ENCODE peak calls at places on chromosomes 16 and 17, in eight cellular contexts. One of them, this sample, is unnamed.

GRCh38 chr16:12177643-12178042 is 201.1 kb downstream of the SNX29 start:
- DNase-seq in mesendoderm: no peak
- DNase-seq in progenitor cell of endocrine pancreas: no peak
- DNase-seq in tibial artery: no peak
- DNase-seq in stimulated activated CD4-positive, alpha-beta T cell treated with anti-CD3 and anti-CD28 coated beads, Interleukin-15, amount 100 ng/mL, for 1 hour: no peak
- DNase-seq in hippocampal formation: no peak
- DNase-seq in stomach: no peak
- DNase-seq in naive thymus-derived CD8-positive, alpha-beta T cell: no peak
- DNase-seq in this sample: no peak

GRCh38 chr16:49956915-49957314 is 68.1 kb upstream of the CNEP1R1 start:
- DNase-seq in stomach: no peak
- DNase-seq in stimulated activated CD4-positive, alpha-beta T cell treated with anti-CD3 and anti-CD28 coated beads, Interleukin-15, amount 100 ng/mL, for 1 hour: no peak
- DNase-seq in hippocampal formation: no peak
- DNase-seq in progenitor cell of endocrine pancreas: no peak
- DNase-seq in naive thymus-derived CD8-positive, alpha-beta T cell: no peak
- DNase-seq in tibial artery: no peak
- DNase-seq in mesendoderm: no peak
- DNase-seq in this sample: no peak

GRCh38 chr17:4806770-4807533 is at the start of gene PLD2:
- DNase-seq in tibial artery: peak
- DNase-seq in stimulated activated CD4-positive, alpha-beta T cell treated with anti-CD3 and anti-CD28 coated beads, Interleukin-15, amount 100 ng/mL, for 1 hour: peak
- DNase-seq in naive thymus-derived CD8-positive, alpha-beta T cell: peak
- DNase-seq in mesendoderm: peak
- DNase-seq in progenitor cell of endocrine pancreas: peak
- DNase-seq in hippocampal formation: peak
- DNase-seq in stomach: peak
- DNase-seq in this sample: peak

GRCh38 chr17:20926532-20926931 is 116.3 kb downstream of the USP22 start:
- DNase-seq in stimulated activated CD4-positive, alpha-beta T cell treated with anti-CD3 and anti-CD28 coated beads, Interleukin-15, amount 100 ng/mL, for 1 hour: no peak
- DNase-seq in progenitor cell of endocrine pancreas: no peak
- DNase-seq in tibial artery: no peak
- DNase-seq in hippocampal formation: no peak
- DNase-seq in naive thymus-derived CD8-positive, alpha-beta T cell: no peak
- DNase-seq in stomach: no peak
- DNase-seq in mesendoderm: no peak
- DNase-seq in this sample: no peak

GRCh38 chr16:57070424-57070823 is 22.0 kb upstream of the CPNE2 start:
- DNase-seq in stimulated activated CD4-positive, alpha-beta T cell treated with anti-CD3 and anti-CD28 coated beads, Interleukin-15, amount 100 ng/mL, for 1 hour: no peak
- DNase-seq in naive thymus-derived CD8-positive, alpha-beta T cell: no peak
- DNase-seq in mesendoderm: no peak
- DNase-seq in hippocampal formation: no peak
- DNase-seq in stomach: no peak
- DNase-seq in tibial artery: no peak
- DNase-seq in progenitor cell of endocrine pancreas: no peak
- DNase-seq in this sample: no peak

GRCh38 chr17:70073326-70073725 is 1.7 kb upstream of the KCNJ16 start:
- DNase-seq in progenitor cell of endocrine pancreas: no peak
- DNase-seq in stimulated activated CD4-positive, alpha-beta T cell treated with anti-CD3 and anti-CD28 coated beads, Interleukin-15, amount 100 ng/mL, for 1 hour: no peak
- DNase-seq in hippocampal formation: no peak
- DNase-seq in tibial artery: no peak
- DNase-seq in naive thymus-derived CD8-positive, alpha-beta T cell: no peak
- DNase-seq in mesendoderm: no peak
- DNase-seq in stomach: no peak
- DNase-seq in this sample: no peak

GRCh38 chr16:57588821-57589220 is 39.6 kb upstream of the ADGRG1 start:
- DNase-seq in stomach: no peak
- DNase-seq in naive thymus-derived CD8-positive, alpha-beta T cell: no peak
- DNase-seq in mesendoderm: no peak
- DNase-seq in stimulated activated CD4-positive, alpha-beta T cell treated with anti-CD3 and anti-CD28 coated beads, Interleukin-15, amount 100 ng/mL, for 1 hour: no peak
- DNase-seq in progenitor cell of endocrine pancreas: no peak
- DNase-seq in hippocampal formation: no peak
- DNase-seq in tibial artery: no peak
- DNase-seq in this sample: no peak

GRCh38 chr17:60874772-60875171 is 197.1 kb downstream of the BCAS3 start:
- DNase-seq in tibial artery: no peak
- DNase-seq in hippocampal formation: no peak
- DNase-seq in progenitor cell of endocrine pancreas: no peak
- DNase-seq in stomach: no peak
- DNase-seq in naive thymus-derived CD8-positive, alpha-beta T cell: no peak
- DNase-seq in stimulated activated CD4-positive, alpha-beta T cell treated with anti-CD3 and anti-CD28 coated beads, Interleukin-15, amount 100 ng/mL, for 1 hour: no peak
- DNase-seq in mesendoderm: no peak
- DNase-seq in this sample: no peak

GRCh38 chr17:14752007-14752406 is 451.1 kb downstream of the HS3ST3B1 start:
- DNase-seq in hippocampal formation: no peak
- DNase-seq in naive thymus-derived CD8-positive, alpha-beta T cell: no peak
- DNase-seq in stimulated activated CD4-positive, alpha-beta T cell treated with anti-CD3 and anti-CD28 coated beads, Interleukin-15, amount 100 ng/mL, for 1 hour: no peak
- DNase-seq in stomach: no peak
- DNase-seq in progenitor cell of endocrine pancreas: no peak
- DNase-seq in mesendoderm: no peak
- DNase-seq in tibial artery: no peak
- DNase-seq in this sample: no peak

GRCh38 chr17:60577147-60577925 is 22.7 kb upstream of the PPM1D start:
- DNase-seq in naive thymus-derived CD8-positive, alpha-beta T cell: no peak
- DNase-seq in stomach: no peak
- DNase-seq in stimulated activated CD4-positive, alpha-beta T cell treated with anti-CD3 and anti-CD28 coated beads, Interleukin-15, amount 100 ng/mL, for 1 hour: no peak
- DNase-seq in mesendoderm: no peak
- DNase-seq in hippocampal formation: peak
- DNase-seq in progenitor cell of endocrine pancreas: no peak
- DNase-seq in tibial artery: no peak
- DNase-seq in this sample: no peak

GRCh38 chr16:21953541-21953902 is 361 bp downstream of the UQCRC2 start:
- DNase-seq in mesendoderm: no peak
- DNase-seq in stimulated activated CD4-positive, alpha-beta T cell treated with anti-CD3 and anti-CD28 coated beads, Interleukin-15, amount 100 ng/mL, for 1 hour: no peak
- DNase-seq in progenitor cell of endocrine pancreas: no peak
- DNase-seq in hippocampal formation: no peak
- DNase-seq in naive thymus-derived CD8-positive, alpha-beta T cell: no peak
- DNase-seq in stomach: no peak
- DNase-seq in tibial artery: no peak
- DNase-seq in this sample: no peak

GRCh38 chr16:30893082-30893743 is 664 bp downstream of the BCL7C start:
- DNase-seq in stimulated activated CD4-positive, alpha-beta T cell treated with anti-CD3 and anti-CD28 coated beads, Interleukin-15, amount 100 ng/mL, for 1 hour: no peak
- DNase-seq in stomach: no peak
- DNase-seq in progenitor cell of endocrine pancreas: no peak
- DNase-seq in tibial artery: no peak
- DNase-seq in hippocampal formation: no peak
- DNase-seq in mesendoderm: no peak
- DNase-seq in naive thymus-derived CD8-positive, alpha-beta T cell: peak
- DNase-seq in this sample: no peak

GRCh38 chr17:65131946-65132345 is 5.2 kb upstream of the RGS9 start:
- DNase-seq in naive thymus-derived CD8-positive, alpha-beta T cell: no peak
- DNase-seq in tibial artery: no peak
- DNase-seq in mesendoderm: no peak
- DNase-seq in stomach: no peak
- DNase-seq in stimulated activated CD4-positive, alpha-beta T cell treated with anti-CD3 and anti-CD28 coated beads, Interleukin-15, amount 100 ng/mL, for 1 hour: no peak
- DNase-seq in hippocampal formation: no peak
- DNase-seq in progenitor cell of endocrine pancreas: no peak
- DNase-seq in this sample: no peak

GRCh38 chr16:78594191-78594590 is 494.7 kb downstream of the WWOX start:
- DNase-seq in tibial artery: no peak
- DNase-seq in progenitor cell of endocrine pancreas: no peak
- DNase-seq in naive thymus-derived CD8-positive, alpha-beta T cell: no peak
- DNase-seq in mesendoderm: no peak
- DNase-seq in stimulated activated CD4-positive, alpha-beta T cell treated with anti-CD3 and anti-CD28 coated beads, Interleukin-15, amount 100 ng/mL, for 1 hour: no peak
- DNase-seq in hippocampal formation: no peak
- DNase-seq in stomach: no peak
- DNase-seq in this sample: no peak

GRCh38 chr17:33521784-33522183 is 228.7 kb upstream of the ASIC2 start:
- DNase-seq in stimulated activated CD4-positive, alpha-beta T cell treated with anti-CD3 and anti-CD28 coated beads, Interleukin-15, amount 100 ng/mL, for 1 hour: no peak
- DNase-seq in naive thymus-derived CD8-positive, alpha-beta T cell: no peak
- DNase-seq in hippocampal formation: no peak
- DNase-seq in mesendoderm: peak
- DNase-seq in stomach: no peak
- DNase-seq in tibial artery: no peak
- DNase-seq in progenitor cell of endocrine pancreas: peak
- DNase-seq in this sample: no peak

GRCh38 chr17:46009681-46010596 is 10.9 kb downstream of the STH start:
- DNase-seq in tibial artery: peak
- DNase-seq in progenitor cell of endocrine pancreas: no peak
- DNase-seq in hippocampal formation: no peak
- DNase-seq in mesendoderm: no peak
- DNase-seq in stomach: no peak
- DNase-seq in stimulated activated CD4-positive, alpha-beta T cell treated with anti-CD3 and anti-CD28 coated beads, Interleukin-15, amount 100 ng/mL, for 1 hour: no peak
- DNase-seq in naive thymus-derived CD8-positive, alpha-beta T cell: no peak
- DNase-seq in this sample: no peak

GRCh38 chr17:81513669-81514484 is 1.3 kb upstream of the ACTG1 start:
- DNase-seq in stimulated activated CD4-positive, alpha-beta T cell treated with anti-CD3 and anti-CD28 coated beads, Interleukin-15, amount 100 ng/mL, for 1 hour: no peak
- DNase-seq in naive thymus-derived CD8-positive, alpha-beta T cell: peak
- DNase-seq in hippocampal formation: no peak
- DNase-seq in mesendoderm: peak
- DNase-seq in tibial artery: peak
- DNase-seq in progenitor cell of endocrine pancreas: peak
- DNase-seq in stomach: peak
- DNase-seq in this sample: no peak

GRCh38 chr17:3669548-3669947 is 936 bp downstream of the EMC6 start:
- DNase-seq in progenitor cell of endocrine pancreas: no peak
- DNase-seq in hippocampal formation: no peak
- DNase-seq in stomach: no peak
- DNase-seq in stimulated activated CD4-positive, alpha-beta T cell treated with anti-CD3 and anti-CD28 coated beads, Interleukin-15, amount 100 ng/mL, for 1 hour: no peak
- DNase-seq in naive thymus-derived CD8-positive, alpha-beta T cell: no peak
- DNase-seq in tibial artery: no peak
- DNase-seq in mesendoderm: no peak
- DNase-seq in this sample: no peak

GRCh38 chr17:73431401-73432205 is 119.8 kb upstream of the CDC42EP4 start:
- DNase-seq in tibial artery: no peak
- DNase-seq in progenitor cell of endocrine pancreas: no peak
- DNase-seq in stomach: no peak
- DNase-seq in naive thymus-derived CD8-positive, alpha-beta T cell: no peak
- DNase-seq in mesendoderm: no peak
- DNase-seq in stimulated activated CD4-positive, alpha-beta T cell treated with anti-CD3 and anti-CD28 coated beads, Interleukin-15, amount 100 ng/mL, for 1 hour: no peak
- DNase-seq in hippocampal formation: no peak
- DNase-seq in this sample: no peak

GRCh38 chr16:22370038-22370541 is 4.3 kb downstream of the CDR2 start:
- DNase-seq in mesendoderm: no peak
- DNase-seq in stimulated activated CD4-positive, alpha-beta T cell treated with anti-CD3 and anti-CD28 coated beads, Interleukin-15, amount 100 ng/mL, for 1 hour: no peak
- DNase-seq in progenitor cell of endocrine pancreas: no peak
- DNase-seq in naive thymus-derived CD8-positive, alpha-beta T cell: no peak
- DNase-seq in stomach: no peak
- DNase-seq in tibial artery: no peak
- DNase-seq in hippocampal formation: no peak
- DNase-seq in this sample: no peak

GRCh38 chr16:53041196-53041977 is 11.3 kb downstream of the CHD9NB start:
- DNase-seq in naive thymus-derived CD8-positive, alpha-beta T cell: no peak
- DNase-seq in tibial artery: no peak
- DNase-seq in mesendoderm: peak
- DNase-seq in stomach: peak
- DNase-seq in progenitor cell of endocrine pancreas: no peak
- DNase-seq in stimulated activated CD4-positive, alpha-beta T cell treated with anti-CD3 and anti-CD28 coated beads, Interleukin-15, amount 100 ng/mL, for 1 hour: no peak
- DNase-seq in hippocampal formation: no peak
- DNase-seq in this sample: no peak

GRCh38 chr17:68849673-68850260 is 105.4 kb downstream of the ABCA8 start:
- DNase-seq in stomach: no peak
- DNase-seq in mesendoderm: no peak
- DNase-seq in stimulated activated CD4-positive, alpha-beta T cell treated with anti-CD3 and anti-CD28 coated beads, Interleukin-15, amount 100 ng/mL, for 1 hour: no peak
- DNase-seq in progenitor cell of endocrine pancreas: no peak
- DNase-seq in tibial artery: no peak
- DNase-seq in naive thymus-derived CD8-positive, alpha-beta T cell: no peak
- DNase-seq in hippocampal formation: no peak
- DNase-seq in this sample: no peak

GRCh38 chr16:68936729-68937631 is 93.6 kb downstream of the TANGO6 start:
- DNase-seq in stimulated activated CD4-positive, alpha-beta T cell treated with anti-CD3 and anti-CD28 coated beads, Interleukin-15, amount 100 ng/mL, for 1 hour: no peak
- DNase-seq in tibial artery: no peak
- DNase-seq in hippocampal formation: no peak
- DNase-seq in progenitor cell of endocrine pancreas: no peak
- DNase-seq in stomach: no peak
- DNase-seq in mesendoderm: no peak
- DNase-seq in naive thymus-derived CD8-positive, alpha-beta T cell: no peak
- DNase-seq in this sample: no peak

GRCh38 chr16:70428178-70428998 is 10.5 kb downstream of the ST3GAL2 start:
- DNase-seq in stimulated activated CD4-positive, alpha-beta T cell treated with anti-CD3 and anti-CD28 coated beads, Interleukin-15, amount 100 ng/mL, for 1 hour: no peak
- DNase-seq in tibial artery: peak
- DNase-seq in hippocampal formation: no peak
- DNase-seq in stomach: peak
- DNase-seq in mesendoderm: peak
- DNase-seq in naive thymus-derived CD8-positive, alpha-beta T cell: no peak
- DNase-seq in progenitor cell of endocrine pancreas: peak
- DNase-seq in this sample: peak

GRCh38 chr17:40122466-40122943 is 734 bp downstream of the MSL1 start:
- DNase-seq in stimulated activated CD4-positive, alpha-beta T cell treated with anti-CD3 and anti-CD28 coated beads, Interleukin-15, amount 100 ng/mL, for 1 hour: no peak
- DNase-seq in tibial artery: peak
- DNase-seq in stomach: no peak
- DNase-seq in naive thymus-derived CD8-positive, alpha-beta T cell: peak
- DNase-seq in mesendoderm: peak
- DNase-seq in progenitor cell of endocrine pancreas: peak
- DNase-seq in hippocampal formation: no peak
- DNase-seq in this sample: no peak

GRCh38 chr17:7260601-7261376 is 1.5 kb downstream of the CLDN7 start:
- DNase-seq in progenitor cell of endocrine pancreas: peak
- DNase-seq in stomach: peak
- DNase-seq in stimulated activated CD4-positive, alpha-beta T cell treated with anti-CD3 and anti-CD28 coated beads, Interleukin-15, amount 100 ng/mL, for 1 hour: no peak
- DNase-seq in tibial artery: no peak
- DNase-seq in naive thymus-derived CD8-positive, alpha-beta T cell: peak
- DNase-seq in mesendoderm: peak
- DNase-seq in hippocampal formation: no peak
- DNase-seq in this sample: no peak

GRCh38 chr17:8420041-8420934 is 15.4 kb upstream of the NDEL1 start:
- DNase-seq in mesendoderm: no peak
- DNase-seq in naive thymus-derived CD8-positive, alpha-beta T cell: no peak
- DNase-seq in stimulated activated CD4-positive, alpha-beta T cell treated with anti-CD3 and anti-CD28 coated beads, Interleukin-15, amount 100 ng/mL, for 1 hour: no peak
- DNase-seq in hippocampal formation: peak
- DNase-seq in progenitor cell of endocrine pancreas: no peak
- DNase-seq in stomach: peak
- DNase-seq in tibial artery: no peak
- DNase-seq in this sample: no peak

GRCh38 chr17:32626371-32626770 is 139.6 kb downstream of the CDK5R1 start:
- DNase-seq in naive thymus-derived CD8-positive, alpha-beta T cell: no peak
- DNase-seq in stomach: no peak
- DNase-seq in progenitor cell of endocrine pancreas: no peak
- DNase-seq in stimulated activated CD4-positive, alpha-beta T cell treated with anti-CD3 and anti-CD28 coated beads, Interleukin-15, amount 100 ng/mL, for 1 hour: no peak
- DNase-seq in mesendoderm: no peak
- DNase-seq in tibial artery: no peak
- DNase-seq in hippocampal formation: peak
- DNase-seq in this sample: no peak

GRCh38 chr17:40363480-40363838 is 1.1 kb downstream of the GJD3 start:
- DNase-seq in stomach: no peak
- DNase-seq in naive thymus-derived CD8-positive, alpha-beta T cell: no peak
- DNase-seq in mesendoderm: no peak
- DNase-seq in hippocampal formation: no peak
- DNase-seq in stimulated activated CD4-positive, alpha-beta T cell treated with anti-CD3 and anti-CD28 coated beads, Interleukin-15, amount 100 ng/mL, for 1 hour: no peak
- DNase-seq in tibial artery: no peak
- DNase-seq in progenitor cell of endocrine pancreas: no peak
- DNase-seq in this sample: no peak

GRCh38 chr16:84321932-84322331 is 27.3 kb downstream of the WFDC1 start:
- DNase-seq in stomach: no peak
- DNase-seq in progenitor cell of endocrine pancreas: no peak
- DNase-seq in mesendoderm: no peak
- DNase-seq in hippocampal formation: no peak
- DNase-seq in tibial artery: no peak
- DNase-seq in stimulated activated CD4-positive, alpha-beta T cell treated with anti-CD3 and anti-CD28 coated beads, Interleukin-15, amount 100 ng/mL, for 1 hour: no peak
- DNase-seq in naive thymus-derived CD8-positive, alpha-beta T cell: no peak
- DNase-seq in this sample: no peak

GRCh38 chr17:48609754-48610281 is 999 bp downstream of the HOXB7 start:
- DNase-seq in naive thymus-derived CD8-positive, alpha-beta T cell: no peak
- DNase-seq in hippocampal formation: no peak
- DNase-seq in stimulated activated CD4-positive, alpha-beta T cell treated with anti-CD3 and anti-CD28 coated beads, Interleukin-15, amount 100 ng/mL, for 1 hour: no peak
- DNase-seq in progenitor cell of endocrine pancreas: no peak
- DNase-seq in mesendoderm: no peak
- DNase-seq in stomach: no peak
- DNase-seq in tibial artery: no peak
- DNase-seq in this sample: no peak

GRCh38 chr16:2404099-2404498 is 25.1 kb upstream of the CCNF start:
- DNase-seq in hippocampal formation: no peak
- DNase-seq in progenitor cell of endocrine pancreas: no peak
- DNase-seq in naive thymus-derived CD8-positive, alpha-beta T cell: no peak
- DNase-seq in stomach: no peak
- DNase-seq in tibial artery: no peak
- DNase-seq in mesendoderm: no peak
- DNase-seq in stimulated activated CD4-positive, alpha-beta T cell treated with anti-CD3 and anti-CD28 coated beads, Interleukin-15, amount 100 ng/mL, for 1 hour: no peak
- DNase-seq in this sample: no peak

GRCh38 chr17:36705651-36706436 is 104.5 kb downstream of the MRM1 start:
- DNase-seq in naive thymus-derived CD8-positive, alpha-beta T cell: peak
- DNase-seq in tibial artery: no peak
- DNase-seq in progenitor cell of endocrine pancreas: no peak
- DNase-seq in stimulated activated CD4-positive, alpha-beta T cell treated with anti-CD3 and anti-CD28 coated beads, Interleukin-15, amount 100 ng/mL, for 1 hour: no peak
- DNase-seq in hippocampal formation: no peak
- DNase-seq in mesendoderm: peak
- DNase-seq in stomach: peak
- DNase-seq in this sample: peak

GRCh38 chr16:70253291-70254094 is 1.8 kb upstream of the EXOSC6 start:
- DNase-seq in stomach: no peak
- DNase-seq in progenitor cell of endocrine pancreas: no peak
- DNase-seq in mesendoderm: peak
- DNase-seq in stimulated activated CD4-positive, alpha-beta T cell treated with anti-CD3 and anti-CD28 coated beads, Interleukin-15, amount 100 ng/mL, for 1 hour: no peak
- DNase-seq in hippocampal formation: no peak
- DNase-seq in tibial artery: no peak
- DNase-seq in naive thymus-derived CD8-positive, alpha-beta T cell: no peak
- DNase-seq in this sample: peak

This sample was measured in HEK293T.